ENCODE peak calls at places on chromosomes 11 and 22, in five cellular contexts. C is fibroblast of lung, M is AG04450, B is cardiac fibroblast, L is RWPE1. F is an unnamed sample.

GRCh38 chr11:124602751-124603150 is 8.5 kb upstream of the PANX3 start:
- DNase-seq in C (no peak), M (no peak), B (peak), L (no peak), F (no peak)

GRCh38 chr11:95933594-95933993 is 9.7 kb upstream of the MTMR2 start:
- DNase-seq in C (no peak), M (no peak), B (no peak), L (no peak), F (no peak)

GRCh38 chr11:123261345-123262106 is 66.5 kb upstream of the CLMP start:
- DNase-seq in C (peak), M (no peak), B (peak), L (peak), F (peak)

GRCh38 chr22:40597541-40598453 is 38.7 kb downstream of the MRTFA start:
- DNase-seq in C (peak), M (no peak), B (peak), L (peak), F (peak)

GRCh38 chr11:114111369-114112042 is 52.0 kb downstream of the ZBTB16 start:
- DNase-seq in C (peak), M (no peak), B (peak), L (no peak), F (peak)

GRCh38 chr22:28006271-28006670 is 87.2 kb upstream of the PITPNB start:
- DNase-seq in C (peak), M (no peak), B (no peak), L (no peak), F (no peak)

GRCh38 chr22:45709004-45709739 is 37.5 kb downstream of the ATXN10 start:
- DNase-seq in C (peak), M (no peak), B (peak), L (peak), F (peak)

GRCh38 chr22:35561796-35562526 is 21.3 kb downstream of the RASD2 start:
- DNase-seq in C (peak), M (peak), B (peak), L (peak), F (peak)

GRCh38 chr11:27020736-27021135 is 19.9 kb upstream of the BBOX1 start:
- DNase-seq in C (peak), M (no peak), B (no peak), L (no peak), F (peak)

GRCh38 chr11:63635762-63636465 is 21.7 kb upstream of the PLAAT3 start:
- DNase-seq in C (peak), M (peak), B (peak), L (peak), F (peak)

GRCh38 chr11:75463106-75463774 is 30.2 kb upstream of the KLHL35 start:
- DNase-seq in C (peak), M (no peak), B (no peak), L (no peak), F (no peak)

GRCh38 chr11:126393143-126393542 is 37.7 kb downstream of the ST3GAL4 start:
- DNase-seq in C (no peak), M (no peak), B (no peak), L (no peak), F (no peak)

GRCh38 chr11:3920148-3920852 is 64.8 kb downstream of the STIM1 start:
- DNase-seq in C (peak), M (no peak), B (peak), L (peak), F (peak)

GRCh38 chr22:48492371-48493320 is 1335.0 kb downstream of the BRD1 start:
- DNase-seq in C (peak), M (peak), B (peak), L (peak), F (peak)

GRCh38 chr11:129960216-129961214 is 42.1 kb downstream of the PRDM10 start:
- DNase-seq in C (peak), M (peak), B (peak), L (peak), F (peak)

GRCh38 chr22:24107668-24108067 is 73.6 kb upstream of the SUSD2 start:
- DNase-seq in C (peak), M (peak), B (peak), L (peak), F (peak)
- TF ChIP-seq CTCF in C (peak), M (peak), B (peak), L (no peak), F (peak)

GRCh38 chr11:37857726-37858125 is 1259.7 kb upstream of the RAG2 start:
- DNase-seq in C (no peak), M (no peak), B (no peak), L (no peak), F (no peak)

GRCh38 chr11:37861671-37862070 is 1263.6 kb upstream of the RAG2 start:
- DNase-seq in C (no peak), M (no peak), B (no peak), L (no peak), F (no peak)

GRCh38 chr11:37858398-37858797 is 1260.4 kb upstream of the RAG2 start:
- DNase-seq in C (no peak), M (no peak), B (peak), L (no peak), F (peak)
- TF ChIP-seq CTCF in C (peak), M (peak), B (no peak), L (peak), F (peak)

GRCh38 chr11:44939673-44940072 is 11.0 kb downstream of the TP53I11 start:
- DNase-seq in C (peak), M (no peak), B (no peak), L (no peak), F (no peak)
- TF ChIP-seq CTCF in C (peak), M (peak), B (peak), L (no peak), F (peak)

GRCh38 chr11:76554767-76555166 is 109.9 kb downstream of the EMSY start:
- DNase-seq in C (no peak), M (no peak), B (no peak), L (no peak), F (no peak)

GRCh38 chr11:76552987-76553386 is 108.2 kb downstream of the EMSY start:
- DNase-seq in C (no peak), M (no peak), B (no peak), L (no peak), F (no peak)

GRCh38 chr11:76550781-76551180 is 106.0 kb downstream of the EMSY start:
- DNase-seq in C (no peak), M (no peak), B (peak), L (no peak), F (no peak)

GRCh38 chr11:76553554-76554476 is 109.0 kb downstream of the EMSY start:
- DNase-seq in C (no peak), M (no peak), B (peak), L (no peak), F (no peak)

GRCh38 chr11:76551400-76551799 is 106.6 kb downstream of the EMSY start:
- DNase-seq in C (peak), M (no peak), B (peak), L (no peak), F (peak)
- TF ChIP-seq CTCF in C (no peak), M (peak), B (peak), L (no peak), F (peak)

DNA sequence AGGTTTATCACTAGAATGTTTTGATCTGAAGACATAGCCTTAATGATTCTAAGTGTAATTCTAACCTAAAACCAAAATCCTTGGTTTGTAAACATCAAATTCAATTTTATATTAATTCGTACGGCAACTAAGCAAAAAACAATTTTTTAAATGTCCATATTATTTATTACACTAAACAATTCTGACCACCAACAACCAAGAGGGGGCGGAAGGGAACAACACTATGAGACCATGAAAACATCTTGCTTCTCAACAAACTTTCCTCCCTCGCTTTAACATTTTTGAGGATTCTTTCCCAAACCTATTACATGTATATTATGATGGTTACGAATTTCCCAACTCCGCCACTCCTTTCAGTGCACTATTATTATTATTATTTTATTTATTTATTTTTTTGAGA is 6.5 kb upstream of the UCP2 start:
- DNase-seq in C (no peak), M (no peak), B (no peak), L (no peak), F (no peak)
- TF ChIP-seq CTCF in C (no peak), M (no peak), B (no peak), L (no peak), F (no peak)

GRCh38 chr11:119727523-119728081 is 1.4 kb downstream of the NECTIN1 start:
- DNase-seq in C (no peak), M (no peak), B (no peak), L (no peak), F (no peak)
- TF ChIP-seq CTCF in C (peak), M (peak), B (peak), L (peak), F (peak)

F was measured in choroid plexus epithelial cell.